ENCODE peak calls at places on chromosomes 12 and 14, in four cellular contexts. H is brain microvascular endothelial cell, Y is foreskin fibroblast, R is GM13977. O is an unnamed sample.

GRCh38 chr12:64450711-64451486 is 1.0 kb upstream of the TBK1 start:
- DNase-seq in H (peak), R (no peak), Y (peak), O (peak)

GRCh38 chr12:49174218-49174617 is 14.7 kb downstream of the TUBA1A start:
- DNase-seq in Y (no peak), H (no peak), R (no peak), O (no peak)

GRCh38 chr12:47311011-47311410 is 231.3 kb upstream of the AMIGO2 start:
- DNase-seq in R (no peak), Y (no peak), H (no peak), O (no peak)

GRCh38 chr14:72699852-72700257 is 194.0 kb downstream of the DPF3 start:
- DNase-seq in R (no peak), H (no peak), Y (peak), O (no peak)

GRCh38 chr14:101193126-101193844 is 289.8 kb upstream of the RTL1 start:
- DNase-seq in H (no peak), R (no peak), Y (no peak), O (no peak)

GRCh38 chr12:32399373-32400113 is at the start of gene FGD4:
- DNase-seq in R (peak), H (peak), Y (peak), O (peak)

GRCh38 chr14:58755026-58755929 is 117.5 kb downstream of the DACT1 start:
- DNase-seq in Y (no peak), R (no peak), H (no peak), O (no peak)

GRCh38 chr14:102481791-102482238 is 27.8 kb downstream of the ANKRD9 start:
- DNase-seq in H (peak), R (no peak), Y (no peak), O (no peak)

GRCh38 chr12:55845785-55846496 is 3.2 kb upstream of the MMP19 start:
- DNase-seq in Y (no peak), H (no peak), R (no peak), O (no peak)

GRCh38 chr12:46005823-46006222 is 15.4 kb upstream of the SCAF11 start:
- DNase-seq in R (no peak), H (no peak), Y (no peak), O (no peak)

GRCh38 chr14:33335366-33335765 is 396.7 kb downstream of the NPAS3 start:
- DNase-seq in Y (no peak), R (no peak), H (peak), O (no peak)

GRCh38 chr12:7035464-7035863 is 17.2 kb upstream of the LPCAT3 start:
- DNase-seq in Y (no peak), H (no peak), R (no peak), O (no peak)

DNA sequence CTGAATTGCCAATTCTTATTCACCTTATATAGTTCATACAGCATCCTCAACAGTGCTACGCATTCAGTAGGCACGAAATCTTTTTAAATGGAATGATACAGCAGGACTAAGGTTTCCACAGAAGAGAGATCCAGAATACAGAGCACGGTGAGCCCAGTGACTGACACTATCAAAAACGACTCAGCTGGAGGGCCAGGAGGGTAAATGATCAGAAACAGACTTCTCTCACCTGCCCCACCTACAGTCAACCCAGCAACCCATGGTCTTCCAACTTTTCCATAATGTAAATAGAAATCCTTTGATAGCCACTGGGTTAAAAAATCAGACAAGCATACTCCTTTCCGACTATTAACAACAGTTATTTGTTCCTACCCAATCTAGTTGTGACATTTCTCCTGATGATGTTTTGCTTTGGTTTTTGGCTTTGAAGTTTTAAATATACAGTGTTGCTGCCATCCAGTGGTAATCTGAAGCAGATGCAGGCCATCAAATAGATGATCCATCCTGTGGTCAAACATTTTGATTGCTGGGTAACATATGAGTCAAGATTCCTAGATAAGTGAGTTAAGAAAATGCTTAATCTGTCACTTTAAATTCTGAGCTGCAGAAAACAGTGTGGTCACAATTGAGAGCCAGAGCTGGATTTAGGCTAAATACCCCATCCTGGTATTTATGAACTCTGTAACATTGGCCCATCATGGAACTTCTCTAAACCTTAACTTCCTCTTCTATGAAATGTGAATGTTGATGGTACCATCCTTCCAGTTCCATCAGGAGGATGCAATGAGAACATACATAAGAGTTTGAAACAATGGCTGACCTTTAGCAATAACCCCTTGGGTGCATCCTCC is 42.0 kb downstream of the GPHB5 start:
- DNase-seq in R (peak), Y (peak), H (peak), O (peak)
- TF ChIP-seq CTCF in R (peak), Y (peak), H (peak), O (peak)

GRCh38 chr14:53751650-53752049 is 205.0 kb downstream of the BMP4 start:
- DNase-seq in H (no peak), R (no peak), Y (no peak), O (no peak)
- TF ChIP-seq CTCF in H (no peak), R (no peak), Y (no peak), O (no peak)

GRCh38 chr12:95978351-95978750 is 17.8 kb downstream of the HAL start:
- DNase-seq in H (no peak), R (no peak), Y (no peak), O (no peak)
- TF ChIP-seq CTCF in H (no peak), R (no peak), Y (no peak), O (no peak)

DNA sequence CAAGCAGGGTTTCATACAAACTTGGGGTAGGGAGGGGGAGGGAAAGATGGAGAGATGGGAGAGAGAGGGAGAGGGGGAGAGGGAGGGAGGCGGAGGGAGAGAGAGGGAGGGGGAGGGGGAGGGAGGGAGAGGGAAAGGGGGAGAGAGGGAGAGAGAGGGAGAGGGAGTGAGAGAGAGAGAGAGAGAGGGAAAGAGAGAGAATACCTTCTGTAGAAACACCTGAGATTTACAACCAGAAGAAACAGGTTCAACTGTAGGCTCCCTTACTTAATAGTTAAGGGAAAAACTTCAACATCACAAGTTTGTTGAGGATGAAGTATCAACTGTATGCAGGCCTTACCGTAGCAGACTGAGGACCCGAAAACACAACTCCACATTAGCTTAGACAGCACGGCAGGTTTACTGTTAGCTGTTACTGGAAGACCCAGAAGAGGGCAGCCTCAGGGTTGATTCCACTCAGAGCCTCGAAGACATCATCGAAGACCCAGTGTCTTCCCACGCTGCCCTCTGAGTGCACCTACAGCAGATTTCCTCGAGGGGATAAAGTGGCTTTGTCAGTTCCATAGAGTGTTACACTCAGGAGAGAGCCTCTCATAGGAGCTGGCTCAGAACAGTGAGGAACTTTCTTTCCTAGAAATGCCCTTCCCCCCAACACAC is 72.4 kb downstream of the NT5DC3 start:
- DNase-seq in Y (no peak), R (no peak), H (no peak), O (no peak)
- TF ChIP-seq CTCF in Y (no peak), R (no peak), H (peak), O (no peak)

DNA sequence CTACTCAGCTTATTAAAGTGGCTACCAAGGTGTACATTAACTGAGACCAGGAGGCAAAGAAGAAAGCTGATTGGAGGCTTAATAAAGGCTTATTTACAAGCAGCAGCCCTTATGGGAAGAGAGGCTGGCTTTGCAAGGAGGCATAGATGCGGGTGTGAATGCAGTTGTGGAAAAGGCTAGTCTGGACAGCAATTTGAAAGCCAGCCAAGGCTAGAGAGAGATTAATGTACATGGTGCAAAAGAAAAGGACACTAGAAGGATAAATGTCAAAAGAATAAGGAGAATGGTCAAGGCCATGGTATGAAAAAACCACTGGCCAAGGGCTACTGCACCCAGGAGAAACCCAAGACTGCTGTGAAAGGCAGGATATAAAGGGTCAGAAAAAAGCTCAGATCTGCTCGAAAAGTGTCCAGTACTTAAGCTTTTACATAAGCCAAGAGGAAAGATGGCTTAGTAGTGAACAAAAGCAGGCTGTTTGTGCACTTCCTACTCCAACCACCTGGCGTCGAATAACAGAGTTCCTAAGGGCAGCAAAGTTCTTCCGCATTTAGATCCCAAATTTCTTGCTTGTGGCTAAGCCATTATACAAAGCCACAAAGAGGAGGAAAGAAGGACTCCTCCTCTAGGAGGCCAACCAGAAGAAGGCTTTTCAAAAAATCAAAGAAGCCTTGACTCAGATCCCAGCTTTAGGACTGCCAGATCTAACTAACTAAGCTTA is 24.0 kb downstream of the KLRK1 start:
- DNase-seq in R (no peak), H (no peak), Y (no peak), O (no peak)
- TF ChIP-seq CTCF in R (no peak), H (peak), Y (no peak), O (no peak)

DNA sequence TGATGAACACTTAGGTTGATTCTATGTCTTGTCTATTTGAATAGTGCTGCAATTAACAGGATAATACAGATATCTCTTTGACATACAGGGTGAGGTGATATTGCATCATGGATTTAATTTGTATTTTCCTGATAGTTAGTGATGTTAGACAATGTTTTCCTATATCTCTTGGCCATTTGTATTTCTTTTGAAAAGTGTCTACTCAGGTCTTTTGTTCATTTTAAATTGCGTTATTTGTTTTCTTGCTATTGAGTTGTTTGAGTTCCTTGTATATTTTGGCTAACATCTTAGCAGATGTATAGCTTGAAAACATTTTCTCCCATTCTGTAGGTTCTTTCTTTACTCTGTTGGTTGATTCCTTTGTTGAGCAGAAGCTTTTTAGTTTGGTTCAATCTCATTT is 460.6 kb downstream of the CCDC91 start:
- DNase-seq in R (no peak), H (no peak), Y (no peak), O (no peak)
- TF ChIP-seq CTCF in R (no peak), H (no peak), Y (no peak), O (no peak)

GRCh38 chr12:91367234-91367849 is 184.7 kb upstream of the DCN start:
- DNase-seq in Y (no peak), H (peak), R (peak), O (peak)
- TF ChIP-seq CTCF in Y (peak), H (peak), R (peak), O (no peak)